ENCODE peak calls at places on chromosome 3, in six cellular contexts. One of them, this sample, is unnamed.
A peak's percentile ranks its signal among the peaks of the same experiment; 100 is the strongest.

GRCh38 chr3:188164248-188164687 is 10.3 kb downstream of the LPP start:
- DNase-seq in GM12878: no peak
- DNase-seq in K562: no peak
- DNase-seq in HCT116: peak; percentile 62
- DNase-seq in H1: no peak
- DNase-seq in HepG2: peak; percentile 40
- DNase-seq in this sample: no peak

GRCh38 chr3:186603159-186603558 is 9.7 kb upstream of the AHSG start:
- DNase-seq in HCT116: no peak
- DNase-seq in HepG2: no peak
- DNase-seq in K562: no peak
- DNase-seq in GM12878: no peak
- DNase-seq in H1: no peak
- DNase-seq in this sample: no peak

GRCh38 chr3:149384911-149385321 is 7.5 kb upstream of the TM4SF1 start:
- DNase-seq in GM12878: no peak
- DNase-seq in HCT116: no peak
- DNase-seq in HepG2: peak; percentile 78
- DNase-seq in H1: no peak
- DNase-seq in K562: no peak
- DNase-seq in this sample: no peak

GRCh38 chr3:156388469-156389150 is 166.3 kb downstream of the SSR3 start:
- DNase-seq in HCT116: no peak
- DNase-seq in GM12878: no peak
- DNase-seq in HepG2: no peak
- DNase-seq in K562: no peak
- DNase-seq in H1: no peak
- DNase-seq in this sample: peak; percentile 17

GRCh38 chr3:187150599-187150998 is 11.3 kb upstream of the RPL39L start:
- DNase-seq in GM12878: no peak
- DNase-seq in HepG2: peak; percentile 34
- DNase-seq in HCT116: no peak
- DNase-seq in H1: no peak
- DNase-seq in K562: no peak
- DNase-seq in this sample: peak; percentile 16

GRCh38 chr3:24174637-24175036 is 229.6 kb downstream of the NR1D2 start:
- DNase-seq in GM12878: no peak
- DNase-seq in H1: no peak
- DNase-seq in HCT116: no peak
- DNase-seq in HepG2: no peak
- DNase-seq in K562: no peak
- DNase-seq in this sample: no peak

GRCh38 chr3:120440001-120440703 is 10.6 kb downstream of the FSTL1 start:
- DNase-seq in H1: no peak
- DNase-seq in HepG2: no peak
- DNase-seq in HCT116: no peak
- DNase-seq in GM12878: no peak
- DNase-seq in K562: no peak
- DNase-seq in this sample: no peak

GRCh38 chr3:57017481-57017880 is 43.0 kb upstream of the SPATA12 start:
- DNase-seq in HCT116: peak; percentile 43
- DNase-seq in H1: no peak
- DNase-seq in HepG2: peak; percentile 24
- DNase-seq in GM12878: no peak
- DNase-seq in K562: no peak
- DNase-seq in this sample: no peak

GRCh38 chr3:172288625-172289024 is 159.6 kb downstream of the GHSR start:
- DNase-seq in GM12878: no peak
- DNase-seq in HepG2: no peak
- DNase-seq in H1: no peak
- DNase-seq in K562: no peak
- DNase-seq in HCT116: no peak
- DNase-seq in this sample: no peak
- H3K9ac ChIP-seq in GM12878: no peak overlapping the region
- H3K9ac ChIP-seq in HepG2: no peak overlapping the region
- H3K9ac ChIP-seq in H1: no peak overlapping the region
- H3K9ac ChIP-seq in K562: no peak overlapping the region
- H3K9ac ChIP-seq in HCT116: no peak overlapping the region
- H3K9ac ChIP-seq in this sample: no peak overlapping the region

GRCh38 chr3:14319654-14320182 is 82.7 kb upstream of the SLC6A6 start:
- DNase-seq in HCT116: peak; percentile 77
- DNase-seq in H1: peak; percentile 47
- DNase-seq in HepG2: peak; percentile 80
- DNase-seq in K562: peak; percentile 91
- DNase-seq in GM12878: peak; percentile 72
- DNase-seq in this sample: peak; percentile 76
- TF ChIP-seq MAX in HCT116: no peak
- TF ChIP-seq MAX in H1: no peak
- TF ChIP-seq MAX in HepG2: no peak
- TF ChIP-seq MAX in K562: no peak
- TF ChIP-seq MAX in GM12878: no peak
- TF ChIP-seq MAX in this sample: no peak

GRCh38 chr3:48188266-48189201 is at the start of gene CDC25A:
- DNase-seq in HCT116: peak; percentile 98
- DNase-seq in H1: peak; percentile 98
- DNase-seq in K562: peak; percentile 90
- DNase-seq in HepG2: peak; percentile 99
- DNase-seq in GM12878: peak; percentile 97
- DNase-seq in this sample: peak; percentile 99
- TF ChIP-seq POLR2A in HCT116: peak; percentile 50
- TF ChIP-seq POLR2A in H1: peak; percentile 88
- TF ChIP-seq POLR2A in K562: peak; percentile 86
- TF ChIP-seq POLR2A in HepG2: peak; percentile 89
- TF ChIP-seq POLR2A in GM12878: peak; percentile 82
- TF ChIP-seq POLR2A in this sample: peak; percentile 38

GRCh38 chr3:66416556-66417304 is 84.1 kb downstream of the LRIG1 start:
- DNase-seq in H1: no peak
- DNase-seq in GM12878: no peak
- DNase-seq in HepG2: no peak
- DNase-seq in K562: no peak
- DNase-seq in HCT116: no peak
- DNase-seq in this sample: no peak
- H3K9ac ChIP-seq in H1: no peak overlapping the region
- H3K9ac ChIP-seq in GM12878: no peak overlapping the region
- H3K9ac ChIP-seq in HepG2: no peak overlapping the region
- H3K9ac ChIP-seq in K562: no peak overlapping the region
- H3K9ac ChIP-seq in HCT116: no peak overlapping the region
- H3K9ac ChIP-seq in this sample: no peak overlapping the region